ENCODE peak calls at places on chromosomes 12 and 14, in six cellular contexts. A, B, X, O, G and W are unnamed samples.

GRCh38 chr12:79624378-79624777 is 66.4 kb downstream of the PAWR start:
- DNase-seq in A (no peak), X (peak), G (peak), O (peak), B (no peak), W (no peak)

GRCh38 chr12:87025976-87026375 is 769.8 kb upstream of the MGAT4C start:
- DNase-seq in X (peak), A (no peak), B (no peak), O (no peak), G (no peak), W (no peak)

GRCh38 chr12:6552140-6552551 is 3.7 kb downstream of the IFFO1 start:
- DNase-seq in B (no peak), A (no peak), X (no peak), G (no peak), O (no peak), W (no peak)

GRCh38 chr12:116910645-116911449 is at the start of gene FBXW8:
- DNase-seq in O (peak), X (peak), G (peak), A (peak), B (peak), W (peak)

GRCh38 chr14:49553106-49553505 is 33.1 kb downstream of the RPS29 start:
- DNase-seq in G (no peak), A (no peak), O (no peak), B (no peak), X (no peak), W (no peak)

GRCh38 chr14:104101086-104101621 is 15.7 kb downstream of the ASPG start:
- DNase-seq in X (no peak), B (no peak), A (no peak), O (no peak), G (no peak), W (no peak)

GRCh38 chr12:127280393-127281275 is 986.3 kb upstream of the TMEM132C start:
- DNase-seq in G (peak), A (peak), X (no peak), O (no peak), B (peak), W (peak)

GRCh38 chr14:65826946-65827345 is 414.4 kb downstream of the FUT8 start:
- DNase-seq in X (no peak), O (no peak), B (no peak), A (no peak), G (no peak), W (no peak)

GRCh38 chr14:97851438-97851995 is 1054.3 kb downstream of the VRK1 start:
- DNase-seq in A (no peak), G (no peak), X (no peak), B (no peak), O (no peak), W (no peak)

GRCh38 chr14:101185946-101186345 is 282.4 kb upstream of the RTL1 start:
- DNase-seq in X (no peak), O (no peak), G (no peak), B (no peak), A (no peak), W (no peak)

GRCh38 chr14:79201545-79202247 is 1009.6 kb downstream of the DIO2 start:
- DNase-seq in B (no peak), A (no peak), X (no peak), G (no peak), O (no peak), W (no peak)

DNA sequence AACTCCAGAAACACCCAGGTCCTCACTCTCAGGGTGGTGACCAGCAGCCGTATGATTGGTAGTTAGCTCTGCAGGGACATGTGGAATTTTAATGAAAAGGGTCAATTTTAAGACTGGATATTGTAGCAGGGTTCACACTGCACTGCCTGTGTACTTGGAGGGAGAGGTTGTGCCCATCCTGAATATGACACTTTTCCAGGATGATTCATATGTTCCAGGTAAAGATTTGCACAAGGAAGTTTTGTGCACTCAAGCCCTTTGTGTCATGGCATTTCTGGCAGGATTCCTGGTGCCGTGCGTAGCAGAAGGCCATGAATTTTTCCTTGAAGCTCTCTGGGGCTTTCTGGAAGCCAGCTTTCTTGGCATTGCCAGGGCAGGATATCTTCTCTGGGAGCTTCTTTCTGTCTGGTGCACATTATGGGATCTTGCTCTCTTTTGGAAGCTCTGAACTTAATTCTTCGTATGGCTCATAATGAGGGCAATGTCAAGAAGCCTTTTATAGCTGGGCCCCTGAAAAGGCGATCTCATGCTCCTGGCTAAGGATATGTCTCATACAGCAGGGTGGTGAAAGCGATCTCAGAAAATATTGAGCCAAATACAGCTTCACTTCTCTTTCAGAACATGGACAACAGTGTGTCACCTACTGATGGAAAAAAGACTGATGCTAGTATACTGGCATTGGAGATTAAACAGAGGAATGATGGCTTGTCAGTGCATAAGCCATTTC is 1133.9 kb downstream of the AACS start:
- DNase-seq in G (no peak), O (no peak), X (no peak), A (no peak), B (no peak), W (no peak)
- H3K4me3 ChIP-seq in G (no peak), O (no peak), X (no peak), A (no peak), B (no peak), W (no peak)

GRCh38 chr12:57235012-57235727 is 5.7 kb downstream of the SHMT2 start:
- DNase-seq in G (peak), B (no peak), A (no peak), O (no peak), X (no peak), W (no peak)
- H3K4me3 ChIP-seq in G (no peak), B (no peak), A (no peak), O (no peak), X (no peak), W (no peak)

GRCh38 chr12:1443421-1444141 is 150.8 kb downstream of the FBXL14 start:
- DNase-seq in X (peak), G (no peak), B (no peak), O (peak), A (no peak), W (no peak)

GRCh38 chr12:1448321-1448720 is 146.1 kb downstream of the FBXL14 start:
- DNase-seq in O (no peak), G (no peak), B (no peak), X (no peak), A (no peak), W (no peak)

GRCh38 chr12:1439687-1440086 is 154.7 kb downstream of the FBXL14 start:
- DNase-seq in O (no peak), B (no peak), G (no peak), X (no peak), A (no peak), W (no peak)

GRCh38 chr12:1445807-1446206 is 148.6 kb downstream of the FBXL14 start:
- DNase-seq in A (no peak), B (no peak), G (peak), X (no peak), O (no peak), W (no peak)

DNA sequence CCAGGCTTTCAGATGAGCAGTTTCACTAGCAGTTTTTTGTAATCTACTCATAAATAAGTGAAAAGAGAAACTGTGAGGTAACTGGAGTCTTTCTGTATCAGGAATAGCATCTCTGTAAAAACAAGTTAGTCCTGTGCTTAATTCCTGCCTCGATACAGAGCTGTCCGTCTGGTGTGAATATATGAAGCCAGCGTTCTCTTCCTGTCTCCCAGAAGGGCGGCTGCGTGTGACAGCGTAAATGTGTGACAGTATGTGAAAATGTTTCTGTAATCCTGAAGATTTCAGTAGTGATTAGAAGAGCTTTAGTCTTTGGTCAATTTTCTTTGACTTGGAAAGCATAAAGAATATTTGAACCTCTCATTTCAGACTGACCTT is 150.3 kb downstream of the FBXL14 start:
- DNase-seq in O (no peak), G (no peak), A (no peak), X (no peak), B (no peak), W (no peak)
- H3K4me3 ChIP-seq in O (peak), G (no peak), A (no peak), X (peak), B (no peak), W (no peak)

DNA sequence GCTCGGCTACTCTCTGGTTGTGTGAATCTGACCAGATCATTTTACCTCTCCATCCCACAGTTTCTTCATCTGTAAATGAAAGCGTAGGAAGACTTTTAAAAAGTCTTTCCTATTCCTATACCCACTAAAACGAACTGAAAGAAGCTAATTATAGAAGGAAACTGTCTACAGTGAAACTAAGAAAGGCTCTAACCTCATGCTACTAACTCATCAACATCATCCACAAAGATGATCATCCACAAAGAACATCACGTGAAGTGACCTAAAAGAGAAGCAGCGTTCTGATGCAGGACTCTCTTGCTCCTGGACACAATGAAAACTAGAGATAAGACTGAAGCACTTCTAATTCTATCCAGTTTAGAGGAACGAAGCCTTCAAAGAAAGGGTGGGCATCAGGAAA is 58.5 kb upstream of the OSBPL8 start:
- DNase-seq in B (no peak), O (no peak), A (no peak), G (no peak), X (no peak), W (no peak)
- H3K4me3 ChIP-seq in B (no peak), O (no peak), A (no peak), G (no peak), X (no peak), W (no peak)

GRCh38 chr12:55702861-55703260 is 4.8 kb downstream of the ITGA7 start:
- DNase-seq in B (no peak), A (no peak), X (no peak), G (no peak), O (no peak), W (no peak)

GRCh38 chr12:55705802-55706402 is 1.8 kb downstream of the ITGA7 start:
- DNase-seq in A (peak), O (no peak), B (no peak), X (no peak), G (peak), W (no peak)

GRCh38 chr12:55703288-55703687 is 4.4 kb downstream of the ITGA7 start:
- DNase-seq in B (no peak), O (no peak), G (no peak), X (no peak), A (no peak), W (no peak)

GRCh38 chr12:55704824-55705780 is 2.6 kb downstream of the ITGA7 start:
- DNase-seq in X (no peak), A (no peak), B (no peak), O (no peak), G (no peak), W (no peak)

DNA sequence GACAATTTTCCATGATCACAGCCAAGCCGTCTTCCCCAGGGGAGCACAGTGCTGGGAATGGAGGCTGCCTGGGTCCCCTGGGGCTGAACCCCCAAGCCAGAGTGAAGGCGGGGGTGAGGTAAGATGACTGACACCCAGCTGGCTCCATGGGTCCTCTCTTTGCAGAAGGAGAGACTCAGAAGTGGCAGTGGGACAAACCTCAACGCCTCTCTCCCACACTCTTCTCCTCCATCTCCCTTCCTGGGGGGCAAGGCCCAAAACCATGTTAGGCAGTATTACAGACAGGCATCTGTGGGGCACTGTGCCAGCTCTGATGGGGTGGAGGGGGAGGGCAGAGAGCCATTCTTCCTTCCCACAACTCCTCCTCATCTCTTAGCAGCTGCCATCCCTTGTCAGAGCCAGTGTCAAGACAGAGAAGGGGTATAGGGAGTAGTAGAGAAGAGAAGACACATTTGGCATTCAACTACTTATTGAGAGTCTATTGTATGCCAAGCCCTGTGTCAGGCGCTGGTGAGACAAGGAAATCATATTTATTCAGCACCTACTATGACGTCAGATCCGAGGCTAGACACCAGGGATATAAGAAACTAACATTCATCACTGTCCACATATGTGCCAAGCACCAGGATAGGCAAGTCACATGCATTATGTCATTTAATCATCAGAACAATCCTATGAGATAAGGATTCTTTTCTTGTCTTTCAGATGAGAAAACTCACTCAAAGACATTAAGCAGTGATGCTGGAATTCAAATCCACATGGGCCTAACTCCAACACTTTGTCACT is 3.5 kb downstream of the ITGA7 start:
- DNase-seq in G (no peak), X (peak), A (no peak), O (no peak), B (no peak), W (no peak)
- H3K4me3 ChIP-seq in G (no peak), X (no peak), A (no peak), O (no peak), B (no peak), W (no peak)